ENCODE peak calls at places on chromosome 13, in nine cellular contexts. Z, Y, P, W, R, U, Q, E and O are unnamed samples.

GRCh38 chr13:98406971-98407370 is 169.9 kb downstream of the STK24 start:
- DNase-seq in Y (no peak), E (no peak), R (no peak), U (no peak), Q (no peak), W (no peak), P (no peak), Z (no peak), O (no peak)

GRCh38 chr13:94968040-94968756 is 255.9 kb upstream of the SOX21 start:
- DNase-seq in W (peak), Q (no peak), Z (no peak), R (no peak), Y (no peak), P (no peak), E (no peak), U (peak), O (no peak)

GRCh38 chr13:83150616-83151307 is 731.5 kb downstream of the SLITRK1 start:
- DNase-seq in Q (no peak), W (no peak), U (peak), P (no peak), R (no peak), E (no peak), Z (no peak), Y (no peak), O (no peak)

GRCh38 chr13:20475927-20476691 is 49.5 kb downstream of the CRYL1 start:
- DNase-seq in P (peak), Q (peak), W (no peak), Z (peak), U (no peak), E (no peak), Y (no peak), R (peak), O (no peak)

GRCh38 chr13:98510156-98510509 is 66.8 kb downstream of the STK24 start:
- DNase-seq in W (no peak), E (no peak), Q (no peak), U (no peak), Y (no peak), P (peak), R (no peak), Z (no peak), O (no peak)

GRCh38 chr13:95643814-95644598 is 500 bp downstream of the DZIP1 start:
- DNase-seq in Y (no peak), U (peak), E (peak), Z (no peak), Q (peak), W (peak), P (no peak), R (no peak), O (no peak)

GRCh38 chr13:101925731-101926130 is 473.3 kb downstream of the ITGBL1 start:
- DNase-seq in R (no peak), W (no peak), E (no peak), Y (no peak), P (no peak), Z (no peak), U (no peak), Q (no peak), O (no peak)

GRCh38 chr13:25905411-25906010 is 146.3 kb downstream of the SHISA2 start:
- DNase-seq in R (no peak), W (no peak), Q (no peak), Y (no peak), U (no peak), E (no peak), P (no peak), Z (no peak), O (no peak)

GRCh38 chr13:80737513-80737912 is 396.6 kb upstream of the SPRY2 start:
- DNase-seq in U (no peak), W (no peak), R (no peak), Y (no peak), Z (no peak), P (no peak), E (no peak), Q (no peak), O (no peak)

GRCh38 chr13:44148159-44148929 is 225.3 kb upstream of the SERP2 start:
- DNase-seq in R (no peak), P (no peak), Q (peak), Z (no peak), U (no peak), Y (no peak), W (no peak), E (no peak), O (no peak)

GRCh38 chr13:109684836-109685602 is 101.4 kb downstream of the IRS2 start:
- DNase-seq in U (no peak), Q (peak), Y (no peak), Z (no peak), W (peak), R (peak), E (no peak), P (no peak), O (no peak)

GRCh38 chr13:36418022-36418805 is 14.1 kb upstream of the CCNA1 start:
- DNase-seq in P (no peak), R (no peak), E (no peak), Q (peak), Z (peak), U (peak), W (no peak), Y (no peak), O (no peak)

GRCh38 chr13:35140321-35140720 is 198.3 kb downstream of the NBEA start:
- DNase-seq in P (no peak), R (no peak), Y (no peak), U (peak), W (no peak), E (no peak), Z (no peak), Q (no peak), O (no peak)

GRCh38 chr13:105139380-105140285 is 1395.8 kb downstream of the EFNB2 start:
- DNase-seq in Z (peak), W (no peak), E (peak), Y (no peak), U (no peak), R (peak), Q (no peak), P (peak), O (peak)

GRCh38 chr13:21420706-21421105 is 38.4 kb downstream of the ZDHHC20 start:
- DNase-seq in R (no peak), Q (peak), E (no peak), Y (no peak), P (no peak), W (no peak), Z (no peak), U (peak), O (no peak)

GRCh38 chr13:36959438-36960116 is 39.5 kb upstream of the SMAD9 start:
- DNase-seq in E (no peak), Y (no peak), Q (no peak), R (no peak), Z (no peak), W (no peak), P (no peak), U (no peak), O (no peak)

GRCh38 chr13:74134777-74135305 is 637 bp upstream of the KLF12 start:
- DNase-seq in W (peak), Q (no peak), U (peak), R (peak), E (peak), Z (peak), P (peak), Y (no peak), O (no peak)

GRCh38 chr13:31923134-31923763 is 108.3 kb upstream of the FRY start:
- DNase-seq in Y (no peak), E (no peak), W (no peak), R (no peak), P (no peak), U (no peak), Z (no peak), Q (no peak), O (no peak)

GRCh38 chr13:109938255-109938936 is 152.0 kb upstream of the IRS2 start:
- DNase-seq in W (no peak), Z (no peak), R (no peak), Q (peak), U (peak), Y (no peak), E (no peak), P (no peak), O (no peak)

GRCh38 chr13:48506092-48506701 is 26.7 kb downstream of the RCBTB2 start:
- DNase-seq in R (no peak), Z (peak), Y (no peak), E (no peak), U (no peak), W (no peak), Q (peak), P (no peak), O (no peak)

GRCh38 chr13:33999830-34000605 is 182.1 kb downstream of the RFC3 start:
- DNase-seq in Q (no peak), U (peak), Z (no peak), P (no peak), Y (no peak), E (peak), W (no peak), R (no peak), O (no peak)

GRCh38 chr13:20902438-20903163 is at the start of gene XPO4:
- DNase-seq in Y (peak), E (peak), R (peak), Q (peak), P (peak), Z (peak), U (peak), W (peak), O (peak)

GRCh38 chr13:111937763-111938375 is 129.1 kb upstream of the SOX1 start:
- DNase-seq in Q (peak), R (peak), Y (peak), P (no peak), E (no peak), Z (no peak), U (no peak), W (no peak), O (no peak)

GRCh38 chr13:76687467-76687866 is 198.7 kb downstream of the KCTD12 start:
- DNase-seq in R (no peak), E (no peak), Q (no peak), P (no peak), U (no peak), Z (no peak), W (no peak), Y (no peak), O (no peak)

GRCh38 chr13:95199896-95200295 is 101.4 kb downstream of the ABCC4 start:
- DNase-seq in Z (no peak), W (no peak), E (no peak), Q (no peak), U (no peak), Y (no peak), P (no peak), R (no peak), O (no peak)

GRCh38 chr13:100106705-100107104 is 17.8 kb downstream of the PCCA start:
- DNase-seq in P (no peak), U (no peak), W (no peak), Z (no peak), Y (no peak), Q (peak), E (no peak), R (no peak), O (no peak)

GRCh38 chr13:86795858-86796257 is 875.3 kb upstream of the SLITRK5 start:
- DNase-seq in P (no peak), Z (no peak), W (no peak), U (no peak), E (no peak), R (no peak), Q (no peak), Y (no peak), O (no peak)

GRCh38 chr13:94192576-94192975 is 286.9 kb downstream of the DCT start:
- DNase-seq in Q (peak), E (no peak), R (no peak), U (peak), Y (no peak), Z (peak), P (no peak), W (no peak), O (no peak)

GRCh38 chr13:28535734-28536133 is 40.8 kb upstream of the FLT1 start:
- DNase-seq in W (no peak), Y (no peak), R (no peak), P (no peak), Z (no peak), U (no peak), Q (no peak), E (no peak), O (no peak)

GRCh38 chr13:34347784-34348573 is 530.0 kb downstream of the RFC3 start:
- DNase-seq in U (no peak), Q (peak), R (peak), Z (no peak), E (no peak), P (no peak), W (no peak), Y (no peak), O (no peak)

GRCh38 chr13:110304256-110304655 is 2.7 kb downstream of the COL4A1 start:
- DNase-seq in E (no peak), Y (peak), P (no peak), W (no peak), R (no peak), Z (no peak), Q (no peak), U (peak), O (no peak)

GRCh38 chr13:75263741-75264407 is 218.1 kb downstream of the TBC1D4 start:
- DNase-seq in R (no peak), Z (no peak), E (no peak), Y (no peak), W (no peak), U (peak), Q (peak), P (no peak), O (no peak)

DNA sequence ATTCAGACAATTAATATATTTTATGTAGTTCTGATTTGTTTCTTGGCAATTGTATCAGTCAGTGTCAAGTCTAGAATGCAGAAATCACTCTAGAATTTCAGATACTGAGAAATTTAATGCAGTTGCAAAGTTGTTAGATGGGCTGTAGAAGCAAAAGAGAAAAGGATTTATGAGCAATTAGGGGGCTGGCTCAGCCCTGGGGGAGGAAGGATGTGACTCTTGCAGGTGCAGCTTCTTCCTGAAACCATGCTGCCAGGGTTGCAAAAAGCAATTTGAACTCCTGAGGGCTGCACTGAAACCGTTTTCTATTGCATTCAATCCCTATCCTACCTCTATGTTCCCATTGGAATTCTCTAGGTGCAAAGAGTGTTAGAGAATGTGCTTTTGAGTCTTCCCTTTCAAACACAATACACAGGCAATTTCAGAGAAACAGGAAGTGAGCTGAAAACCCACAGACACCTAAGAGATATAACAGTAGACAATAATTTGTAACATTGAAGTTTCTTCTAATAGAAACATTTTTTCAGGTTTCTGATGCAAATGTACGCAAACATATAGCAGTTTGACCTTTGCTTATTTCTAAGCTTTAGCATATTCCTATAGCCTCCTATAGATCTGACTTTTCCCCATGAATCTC is 814.7 kb upstream of the ATXN8OS start:
- DNase-seq in Q (no peak), P (no peak), Z (no peak), R (no peak), U (no peak), E (no peak), Y (no peak), W (no peak), O (no peak)
- H3K4me3 ChIP-seq in Q (no peak), P (no peak), Z (no peak), R (no peak), U (no peak), E (no peak), Y (no peak), W (no peak), O (no peak)

GRCh38 chr13:46684287-46685001 is 112.5 kb downstream of the ESD start:
- DNase-seq in W (no peak), P (no peak), E (no peak), Y (no peak), Q (no peak), R (no peak), Z (no peak), U (no peak), O (no peak)
- H3K4me3 ChIP-seq in W (no peak), P (no peak), E (no peak), Y (no peak), Q (no peak), R (no peak), Z (no peak), U (no peak), O (no peak)

GRCh38 chr13:51244637-51245405 is 22.6 kb downstream of the FAM124A start:
- DNase-seq in Y (no peak), P (no peak), E (no peak), R (no peak), Q (no peak), Z (no peak), U (no peak), W (no peak), O (no peak)
- H3K4me3 ChIP-seq in Y (no peak), P (no peak), E (no peak), R (no peak), Q (no peak), Z (no peak), U (no peak), W (no peak), O (no peak)

DNA sequence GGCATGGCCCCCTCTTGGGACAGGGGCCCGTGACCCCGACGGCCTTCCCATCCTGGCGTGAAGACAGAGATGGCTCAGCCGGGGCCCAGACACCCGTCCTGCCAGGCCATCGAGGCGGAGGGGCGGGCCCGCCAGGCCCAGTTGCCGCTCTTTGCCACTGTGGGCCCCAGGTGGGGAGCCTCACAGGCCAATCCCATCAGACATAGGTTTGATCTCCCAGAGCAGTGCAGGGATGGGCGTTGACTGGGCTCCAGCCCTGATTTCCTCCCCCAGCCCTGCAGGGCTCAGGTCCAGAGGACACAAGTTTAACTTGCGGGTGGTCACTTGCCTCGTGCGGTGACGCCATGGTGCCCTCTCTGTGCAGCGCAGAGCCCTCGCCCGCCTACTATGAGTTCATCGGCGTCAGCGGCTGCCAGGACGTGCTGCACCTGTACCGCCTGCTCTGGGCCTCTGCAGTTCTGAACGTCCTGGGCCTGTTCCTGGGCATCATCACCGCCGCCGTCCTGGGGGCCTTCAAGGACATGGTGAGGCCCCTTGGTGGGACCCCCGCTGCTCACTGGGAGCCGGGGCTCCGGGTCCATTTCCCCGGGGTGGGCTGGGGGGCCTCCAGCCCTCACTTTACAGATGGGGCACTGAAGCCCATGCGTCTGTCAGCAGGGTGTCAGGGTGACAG is 42.4 kb downstream of the TMEM255B start:
- DNase-seq in W (no peak), R (no peak), Z (no peak), Q (no peak), Y (peak), E (no peak), U (no peak), P (no peak), O (no peak)
- H3K4me3 ChIP-seq in W (no peak), R (no peak), Z (no peak), Q (no peak), Y (no peak), E (no peak), U (no peak), P (no peak), O (no peak)